ENCODE peak calls at places on chromosomes 4 and X, in eight cellular contexts. N is astrocyte, O is HepG2, Z is MM.1S, A is hepatocyte, V is PC-3, D is fibroblast of lung, C is GM23248. M is an unnamed sample. For H3K9me3, the result is how much of the 10 kb centered on the place peaks cover.

GRCh38 chrX:17919896-17920446 is 58.9 kb upstream of the RAI2 start:
- DNase-seq in N (no peak), O (no peak), Z (no peak), A (peak), V (no peak), D (no peak), C (no peak), M (no peak)

GRCh38 chrX:71098302-71098701 is 2.7 kb downstream of the FOXO4 start:
- DNase-seq in N (no peak), O (no peak), Z (peak), A (peak), V (peak), D (peak), C (peak), M (no peak)

GRCh38 chr4:133150643-133151300 is 1.7 kb downstream of the PCDH10 start:
- DNase-seq in N (peak), O (no peak), Z (no peak), A (peak), V (no peak), D (peak), C (peak), M (no peak)

GRCh38 chr4:51866835-51867234 is 23.9 kb downstream of the DCUN1D4 start:
- DNase-seq in N (no peak), O (no peak), Z (no peak), A (no peak), V (no peak), D (no peak), C (no peak), M (no peak)

GRCh38 chr4:90184560-90184959 is 57.4 kb downstream of the CCSER1 start:
- DNase-seq in N (no peak), O (no peak), Z (no peak), A (no peak), V (no peak), D (no peak), C (no peak), M (no peak)

GRCh38 chr4:72770708-72771107 is 201.7 kb upstream of the ADAMTS3 start:
- DNase-seq in N (no peak), O (no peak), Z (no peak), A (no peak), V (no peak), D (no peak), C (no peak), M (no peak)

GRCh38 chr4:165635261-165635838 is 237.7 kb upstream of the TLL1 start:
- DNase-seq in N (no peak), O (no peak), Z (peak), A (no peak), V (no peak), D (no peak), C (no peak), M (no peak)

GRCh38 chrX:8730812-8731578 is 942 bp downstream of the ANOS1 start:
- DNase-seq in N (no peak), O (no peak), Z (no peak), A (peak), V (peak), D (no peak), C (no peak), M (peak)

GRCh38 chrX:29468911-29469494 is 746.4 kb upstream of the MAGEB2 start:
- DNase-seq in N (peak), O (no peak), Z (no peak), A (no peak), V (no peak), D (no peak), C (peak), M (no peak)

GRCh38 chrX:28922106-28922505 is 334.9 kb downstream of the IL1RAPL1 start:
- DNase-seq in N (no peak), O (no peak), Z (no peak), A (no peak), V (no peak), D (peak), C (no peak), M (no peak)

DNA sequence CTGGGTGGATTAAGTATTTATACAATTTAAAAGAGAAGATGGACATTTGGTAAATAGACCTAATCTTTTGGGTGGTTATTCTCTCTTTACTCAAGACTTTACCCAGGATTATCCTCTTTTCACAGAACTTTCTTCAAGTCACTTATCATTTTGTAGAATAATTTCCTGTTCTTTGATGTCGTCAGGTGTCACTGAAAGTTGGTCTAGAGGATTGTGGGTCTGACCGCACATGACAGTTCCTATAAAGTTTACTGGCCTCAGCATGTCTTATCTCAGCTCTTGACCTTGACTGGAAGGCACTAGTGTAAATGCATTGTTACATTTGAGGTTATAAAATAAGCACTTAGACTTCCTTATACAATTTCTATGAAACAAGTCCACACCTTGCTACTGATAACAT is 139.9 kb upstream of the SLC4A4 start:
- DNase-seq in N (no peak), O (no peak), Z (peak), A (peak), V (no peak), D (no peak), C (no peak), M (no peak)
- TF ChIP-seq EZH2 in N (no peak), O (no peak), Z (no peak), A (no peak), V (no peak), D (no peak), C (no peak), M (no peak)

GRCh38 chr4:105280338-105280809 is 133.7 kb downstream of the TET2 start:
- DNase-seq in N (peak), O (no peak), Z (no peak), A (no peak), V (peak), D (peak), C (peak), M (peak)
- H3K4me3 ChIP-seq in N (no peak), O (no peak), Z (no peak), A (no peak), V (no peak), D (no peak), C (no peak), M (no peak)

DNA sequence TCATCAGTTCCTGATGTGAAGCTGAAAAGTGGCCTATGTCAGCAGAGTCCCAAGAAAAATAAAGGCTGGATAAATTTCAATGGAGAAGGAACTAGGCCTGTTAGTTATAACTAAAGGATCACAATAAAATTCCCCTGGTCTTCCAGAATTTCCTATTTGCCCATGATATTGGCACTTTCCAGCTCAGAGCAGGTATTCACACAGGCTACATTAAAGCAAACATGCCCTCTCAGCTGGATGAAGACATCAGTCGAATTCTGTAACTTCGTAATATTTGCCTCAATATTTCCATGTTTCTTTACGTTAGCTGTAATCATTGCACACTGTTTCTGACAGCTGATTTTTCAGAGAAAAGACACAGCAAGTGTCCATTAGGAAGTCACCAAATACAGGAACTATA is 9.5 kb downstream of the HPGD start:
- DNase-seq in N (no peak), O (no peak), Z (no peak), A (no peak), V (no peak), D (no peak), C (no peak), M (no peak)
- H3K9me3 ChIP-seq in N (under half), O (under half), Z (under half), A (under half), V (under half), D (under half), C (under half), M (under half)

GRCh38 chr4:3871181-3871852 is 105.1 kb downstream of the ADRA2C start:
- DNase-seq in N (no peak), O (no peak), Z (peak), A (peak), V (no peak), D (no peak), C (peak), M (no peak)

GRCh38 chr4:3872834-3873313 is 106.7 kb downstream of the ADRA2C start:
- DNase-seq in N (no peak), O (no peak), Z (no peak), A (no peak), V (no peak), D (no peak), C (no peak), M (no peak)

GRCh38 chr4:3873446-3874415 is 107.5 kb downstream of the ADRA2C start:
- DNase-seq in N (no peak), O (no peak), Z (no peak), A (no peak), V (no peak), D (no peak), C (no peak), M (no peak)

GRCh38 chr4:3870567-3870962 is 104.4 kb downstream of the ADRA2C start:
- DNase-seq in N (no peak), O (no peak), Z (no peak), A (no peak), V (no peak), D (no peak), C (no peak), M (no peak)

DNA sequence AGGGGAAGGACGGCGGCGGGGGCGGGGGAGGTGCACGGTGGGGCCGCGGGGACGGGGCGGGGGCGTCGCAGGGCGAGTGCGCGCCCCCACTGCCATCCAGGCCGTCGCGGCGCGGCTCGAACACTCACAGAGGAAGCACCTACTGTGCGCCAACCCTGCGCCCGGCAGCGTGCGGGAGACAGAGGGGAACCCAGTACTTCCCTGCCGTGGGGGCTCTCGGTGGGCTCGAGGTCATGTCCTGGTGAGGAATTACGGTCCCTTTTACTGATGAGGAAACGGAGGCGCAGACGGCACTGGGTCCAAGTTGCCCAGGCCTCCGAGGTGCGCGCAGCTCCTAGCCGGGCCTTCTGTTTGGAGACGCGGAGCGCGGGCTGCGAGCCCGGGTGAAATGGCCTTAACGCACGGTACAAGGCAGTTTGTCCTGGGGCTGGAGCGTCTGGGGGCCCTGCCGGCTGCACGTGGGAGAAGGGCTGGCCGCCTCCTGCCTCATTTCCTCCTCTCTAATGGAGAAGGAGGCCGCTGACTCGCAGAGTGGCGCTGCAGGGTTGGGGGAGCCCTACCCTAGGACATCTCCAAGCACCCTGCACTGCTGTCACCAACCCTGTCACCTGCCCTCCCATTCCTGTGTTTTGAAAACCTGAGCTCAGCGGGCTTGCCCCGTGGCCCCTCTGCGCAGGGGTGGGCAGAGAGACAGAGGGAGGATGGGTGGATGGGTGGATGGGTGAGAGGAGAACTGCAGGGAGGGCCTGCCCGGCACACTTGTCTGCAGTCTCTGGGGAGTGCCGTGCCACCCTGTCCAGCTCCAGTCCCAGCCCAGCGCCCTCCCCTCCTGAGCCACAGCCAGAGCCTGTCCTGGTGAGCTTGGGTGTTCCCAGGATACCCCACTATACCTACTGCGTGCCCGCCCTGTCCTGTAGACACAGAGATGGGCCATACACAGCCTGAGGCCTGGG is 106.0 kb downstream of the ADRA2C start:
- DNase-seq in N (no peak), O (no peak), Z (no peak), A (no peak), V (no peak), D (no peak), C (no peak), M (no peak)
- TF ChIP-seq EZH2 in N (peak), O (no peak), Z (no peak), A (no peak), V (no peak), D (no peak), C (no peak), M (no peak)

DNA sequence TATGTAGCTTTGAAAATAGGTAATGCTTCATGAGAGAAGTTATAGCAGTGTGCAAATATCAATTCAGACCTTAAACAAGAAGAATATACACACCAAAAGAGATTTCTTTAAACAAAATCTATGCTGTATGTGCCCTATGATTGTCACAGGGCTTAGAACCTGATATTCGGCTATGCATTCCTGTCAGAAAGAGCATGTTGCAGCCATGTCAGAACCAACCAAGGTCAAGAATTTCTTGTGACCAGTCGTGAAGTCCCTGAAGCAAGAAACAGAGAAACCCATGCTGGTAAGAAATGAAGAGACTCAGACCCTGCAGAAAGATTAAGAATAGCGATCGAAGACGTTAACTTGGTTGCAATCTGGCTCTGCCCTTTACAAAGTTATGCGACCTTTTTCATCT is 210.3 kb upstream of the SPIN4 start:
- DNase-seq in N (no peak), O (no peak), Z (peak), A (no peak), V (peak), D (no peak), C (peak), M (no peak)
- H3K4me3 ChIP-seq in N (peak), O (peak), Z (peak), A (peak), V (peak), D (peak), C (peak), M (peak)

DNA sequence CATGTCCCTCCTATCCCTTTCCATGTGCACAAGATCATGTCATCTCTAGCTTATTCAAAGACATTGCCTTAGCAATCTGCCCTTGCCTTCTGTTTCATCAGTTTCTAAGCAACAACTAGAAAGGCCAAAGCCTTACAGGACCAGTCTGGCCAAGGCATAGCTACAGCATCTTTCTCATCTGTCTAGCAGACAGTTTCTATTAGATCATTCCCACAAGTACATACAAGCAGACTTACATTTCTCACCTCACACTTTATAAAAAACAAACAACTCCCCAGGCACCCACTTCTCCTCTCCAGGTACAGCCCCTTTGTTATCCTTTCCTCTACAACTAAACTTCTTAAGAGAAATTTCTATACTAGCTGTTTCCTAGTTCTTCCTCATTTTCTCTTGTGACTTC is 188.7 kb upstream of the AADAT start:
- DNase-seq in N (no peak), O (no peak), Z (no peak), A (no peak), V (no peak), D (no peak), C (no peak), M (no peak)
- H3K9me3 ChIP-seq in N (under half), O (under half), Z (under half), A (under half), V (under half), D (under half), C (under half), M (under half)

GRCh38 chr4:5892321-5893012 is 419 bp downstream of the CRMP1 start:
- DNase-seq in N (no peak), O (no peak), Z (no peak), A (no peak), V (no peak), D (no peak), C (no peak), M (no peak)

GRCh38 chr4:5893013-5893580 is at the start of gene CRMP1:
- DNase-seq in N (no peak), O (no peak), Z (no peak), A (peak), V (no peak), D (no peak), C (peak), M (no peak)

GRCh38 chr4:5890063-5890727 is 2.7 kb downstream of the CRMP1 start:
- DNase-seq in N (peak), O (no peak), Z (no peak), A (peak), V (no peak), D (peak), C (no peak), M (no peak)

GRCh38 chr4:5893591-5893990 is 705 bp upstream of the CRMP1 start:
- DNase-seq in N (no peak), O (no peak), Z (no peak), A (no peak), V (no peak), D (no peak), C (no peak), M (no peak)

GRCh38 chr4:5891563-5892320 is 1.1 kb downstream of the CRMP1 start:
- DNase-seq in N (no peak), O (no peak), Z (no peak), A (no peak), V (no peak), D (no peak), C (no peak), M (no peak)
- TF ChIP-seq EZH2 in N (peak), O (no peak), Z (no peak), A (peak), V (no peak), D (peak), C (peak), M (peak)